ENCODE peak calls at places on chromosomes 16 and 17, in six cellular contexts. F is IMR-90, S is breast epithelium, K is esophagus squamous epithelium, J is gastrocnemius medialis, U is prostate gland. A is an unnamed sample. For H3K4me1, the result is how much of the 10 kb centered on the place peaks cover.

GRCh38 chr17:40017422-40018080 is 2.3 kb downstream of the CSF3 start:
- DNase-seq in U (no peak), K (no peak), F (no peak), J (peak), S (no peak), A (no peak)

GRCh38 chr16:66741131-66741900 is 10.1 kb downstream of the DYNC1LI2 start:
- DNase-seq in F (peak), J (peak), S (peak), U (peak), K (no peak), A (peak)

GRCh38 chr16:9867176-9867575 is 315.1 kb downstream of the GRIN2A start:
- DNase-seq in K (no peak), S (no peak), J (no peak), F (no peak), U (no peak), A (no peak)

GRCh38 chr17:17385502-17385901 is 82.3 kb downstream of the NT5M start:
- DNase-seq in U (no peak), J (no peak), K (no peak), F (no peak), S (no peak), A (no peak)

GRCh38 chr16:27852116-27852515 is 211.4 kb downstream of the GSG1L start:
- DNase-seq in U (no peak), S (no peak), F (no peak), J (no peak), K (no peak), A (no peak)

GRCh38 chr16:81715358-81716196 is 63.5 kb upstream of the PLCG2 start:
- DNase-seq in K (no peak), U (no peak), J (no peak), F (no peak), S (no peak), A (no peak)

GRCh38 chr16:50677351-50677750 is 3.8 kb downstream of the SNX20 start:
- DNase-seq in F (no peak), J (no peak), K (no peak), S (no peak), U (no peak), A (no peak)

GRCh38 chr17:15945493-15946209 is 721 bp downstream of the ADORA2B start:
- DNase-seq in J (no peak), K (no peak), S (no peak), F (peak), U (no peak), A (no peak)

GRCh38 chr16:29665294-29666077 is 2.4 kb downstream of the SPN start:
- DNase-seq in U (no peak), F (no peak), J (no peak), S (no peak), K (no peak), A (no peak)

GRCh38 chr16:21626659-21627277 is 25.6 kb downstream of the IGSF6 start:
- DNase-seq in U (no peak), J (no peak), S (no peak), F (peak), K (no peak), A (no peak)

GRCh38 chr16:88451586-88452484 is 1.2 kb upstream of the ZFPM1 start:
- DNase-seq in U (no peak), J (no peak), S (no peak), K (no peak), F (no peak), A (no peak)

GRCh38 chr17:3891626-3892094 is 1.2 kb downstream of the CAMKK1 start:
- DNase-seq in K (no peak), F (peak), J (no peak), U (no peak), S (no peak), A (no peak)

GRCh38 chr17:49907279-49907678 is 59.4 kb upstream of the TAC4 start:
- DNase-seq in U (no peak), S (no peak), K (no peak), F (no peak), J (no peak), A (no peak)

GRCh38 chr17:64216030-64216384 is 47.1 kb downstream of the TEX2 start:
- DNase-seq in F (peak), S (no peak), K (no peak), U (no peak), J (no peak), A (no peak)

GRCh38 chr17:64218066-64218465 is 45.0 kb downstream of the TEX2 start:
- DNase-seq in S (no peak), J (no peak), U (no peak), K (no peak), F (no peak), A (no peak)

GRCh38 chr17:64214950-64215349 is 48.1 kb downstream of the TEX2 start:
- DNase-seq in K (no peak), U (no peak), S (no peak), J (peak), F (no peak), A (no peak)

GRCh38 chr17:64217249-64217652 is 45.8 kb downstream of the TEX2 start:
- DNase-seq in S (no peak), J (peak), K (no peak), F (no peak), U (no peak), A (no peak)

DNA sequence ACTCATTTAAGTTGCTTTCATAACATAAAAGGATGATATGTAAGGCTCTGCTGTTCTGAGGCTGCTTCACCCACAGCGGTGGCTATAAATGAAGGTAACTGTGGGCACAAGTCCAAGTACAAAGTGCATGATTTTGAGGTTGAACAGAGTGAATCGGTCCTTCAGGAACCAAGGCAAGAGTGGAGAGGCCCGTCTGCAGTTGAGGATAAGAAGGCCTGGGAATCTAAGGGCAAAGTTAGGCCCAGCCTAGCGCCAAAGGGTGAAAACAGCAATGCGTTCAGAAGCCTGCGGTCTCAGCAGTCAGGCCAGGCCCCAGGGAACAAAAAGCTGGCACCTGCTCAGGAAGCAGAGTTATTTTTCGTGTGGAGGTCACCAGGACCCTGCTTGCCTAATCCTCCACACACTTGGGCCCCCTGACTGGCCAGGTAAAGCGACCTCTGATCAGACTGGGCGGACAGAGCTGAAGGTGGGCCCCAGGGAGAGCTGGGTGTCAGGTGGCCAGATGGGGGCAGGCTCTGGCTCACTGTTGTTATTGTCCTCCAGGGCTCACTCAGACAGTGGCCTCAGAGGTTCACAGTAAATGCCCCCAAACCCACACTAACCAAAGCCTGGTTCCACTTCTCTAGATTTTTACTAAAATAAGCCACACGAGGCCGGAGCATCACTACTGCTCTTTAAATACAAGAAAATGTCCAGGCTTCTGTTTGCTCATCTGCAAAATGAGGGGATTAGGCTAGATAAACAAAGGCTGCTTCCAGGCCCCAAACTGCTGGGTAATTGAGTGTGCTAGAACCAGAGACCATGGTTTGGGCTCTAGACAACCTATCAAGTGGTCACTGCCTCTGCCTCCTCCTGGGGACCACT is 46.4 kb downstream of the TEX2 start:
- DNase-seq in K (no peak), J (peak), F (peak), S (no peak), U (no peak), A (no peak)
- H3K4me1 ChIP-seq in K (under half), J (under half), F (under half), S (under half), U (under half), A (under half)

GRCh38 chr17:7179317-7180254 is at the start of gene ASGR1:
- DNase-seq in K (no peak), S (no peak), U (no peak), J (no peak), F (no peak), A (no peak)
- TF ChIP-seq CTCF in K (no peak), S (no peak), U (no peak), J (no peak), F (no peak), A (no peak)

GRCh38 chr16:85900031-85900792 is 1.2 kb downstream of the IRF8 start:
- DNase-seq in K (no peak), J (no peak), S (no peak), U (no peak), F (no peak), A (no peak)

GRCh38 chr16:85899444-85899843 is 482 bp downstream of the IRF8 start:
- DNase-seq in S (no peak), F (no peak), U (no peak), J (no peak), K (no peak), A (no peak)

GRCh38 chr16:85897384-85897783 is 1.6 kb upstream of the IRF8 start:
- DNase-seq in F (no peak), U (no peak), S (no peak), K (no peak), J (no peak), A (no peak)

GRCh38 chr16:85901110-85901509 is 2.1 kb downstream of the IRF8 start:
- DNase-seq in U (no peak), F (no peak), S (no peak), J (no peak), K (no peak), A (no peak)

GRCh38 chr16:85898521-85899442 is at the start of gene IRF8:
- DNase-seq in J (peak), F (no peak), K (no peak), S (no peak), U (peak), A (peak)
- TF ChIP-seq POLR2A in J (peak), F (no peak), K (peak), S (no peak), U (peak), A (peak)

DNA sequence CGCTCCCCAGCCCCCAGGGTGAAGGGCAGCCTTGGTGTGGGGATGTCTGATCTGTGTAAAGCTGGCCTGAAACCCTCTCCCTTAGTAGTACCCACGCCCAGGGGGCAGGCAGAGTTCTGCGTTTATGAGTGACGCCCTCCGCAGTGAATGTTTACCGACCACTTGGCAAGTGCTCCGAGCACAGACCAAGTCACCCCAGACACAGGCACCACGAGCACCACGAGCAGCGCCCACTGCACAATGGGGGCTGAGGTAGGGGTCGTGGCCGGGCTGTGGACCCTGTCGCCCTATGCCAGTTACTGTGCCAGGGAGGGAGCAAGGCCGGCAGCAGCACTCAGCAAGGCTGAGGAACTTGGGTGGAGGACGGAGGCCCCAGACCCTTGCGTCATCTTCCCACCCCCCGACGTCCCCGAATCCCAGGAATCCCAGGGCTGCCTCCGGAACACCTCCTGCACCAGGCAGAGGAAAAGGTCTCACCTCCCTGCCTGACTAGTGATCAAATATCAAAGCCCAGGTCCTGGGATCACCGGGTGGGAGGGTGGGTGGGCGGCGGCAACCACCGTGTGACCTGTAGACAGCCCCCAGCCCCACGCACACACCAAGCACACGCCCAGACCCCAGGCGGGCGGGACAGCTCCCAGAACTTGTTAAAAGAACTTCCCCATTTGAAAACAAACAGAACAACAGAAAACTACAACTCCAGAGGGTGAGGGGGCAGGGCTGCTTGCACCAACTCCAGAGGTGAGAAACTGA is 5.3 kb downstream of the VASN start:
- DNase-seq in K (no peak), U (no peak), S (no peak), J (no peak), F (no peak), A (no peak)
- H3K4me1 ChIP-seq in K (half or more), U (under half), S (under half), J (half or more), F (under half), A (half or more)

DNA sequence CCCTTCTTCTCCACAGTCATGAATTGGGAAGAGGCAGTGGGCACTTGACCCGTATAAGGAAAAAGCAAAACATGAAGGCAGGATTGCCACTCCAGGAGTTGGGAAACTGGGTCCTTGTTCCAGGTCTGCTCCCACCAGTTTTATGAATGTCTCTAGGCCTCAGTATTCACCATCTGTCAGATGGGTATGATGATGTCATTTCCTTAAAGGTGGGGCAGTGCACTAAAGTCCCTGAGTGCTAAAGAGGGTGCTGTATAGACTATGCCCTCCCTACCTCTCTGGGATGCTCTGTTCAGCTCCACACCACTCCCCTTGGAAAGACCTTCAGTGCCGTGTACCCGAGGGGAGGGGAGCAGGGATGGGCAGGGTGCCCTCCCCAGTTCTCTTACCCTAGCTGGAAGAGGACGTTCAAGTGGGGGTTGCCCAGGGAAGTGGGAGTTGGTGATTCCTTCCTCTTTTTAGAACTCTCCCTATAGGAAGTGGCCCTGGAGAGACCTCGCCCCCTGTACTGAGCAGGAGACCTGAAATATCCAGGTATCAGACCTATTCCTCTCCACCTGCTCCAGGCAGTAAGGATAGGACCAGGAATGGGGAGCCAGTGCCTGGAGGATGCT is 2.2 kb downstream of the LASP1 start:
- DNase-seq in J (no peak), U (no peak), F (no peak), S (no peak), K (no peak), A (no peak)
- TF ChIP-seq CTCF in J (no peak), U (no peak), F (no peak), S (no peak), K (no peak), A (no peak)

A was measured in tibial nerve.